ENCODE peak calls at places on chromosomes 6 and 20, in nine cellular contexts. E is adipocyte; A is stimulated activated CD4-positive, alpha-beta T cell treated with anti-CD3 and anti-CD28 coated beads, Interleukin-4, amount 100 ng/mL, for 24 hours; O is activated naive CD4-positive, alpha-beta T cell; X is ACHN; G is HFFc6; L is naive B cell; B is left colon; M is NCI-H748 treated with DMSO at 0.1 percent for 48 hours. U is an unnamed sample.
A peak's percentile ranks its signal among the peaks of the same experiment; 100 is the strongest.

GRCh38 chr20:17697171-17697570 is 2.6 kb upstream of the BANF2 start:
- DNase-seq in E (no peak), A (no peak), O (no peak), X (no peak), G (no peak), L (no peak), B (no peak), M (no peak), U (no peak)

GRCh38 chr6:158608221-158608620 is 36.3 kb downstream of the DYNLT1 start:
- DNase-seq in E (no peak), A (no peak), O (no peak), X (no peak), G (no peak), L (no peak), B (no peak), M (no peak), U (no peak)

GRCh38 chr6:2900221-2900807 is 2.8 kb downstream of the SERPINB9 start:
- DNase-seq in E (no peak), A (no peak), O (no peak), X (no peak), G (no peak), L (no peak), B (no peak), M (no peak), U (no peak)

GRCh38 chr6:121867095-121867494 is 431.6 kb downstream of the GJA1 start:
- DNase-seq in E (no peak), A (no peak), O (no peak), X (no peak), G (peak; percentile 24), L (no peak), B (no peak), M (no peak), U (no peak)

GRCh38 chr20:54848262-54848661 is 372.9 kb downstream of the DOK5 start:
- DNase-seq in E (no peak), A (no peak), O (no peak), X (no peak), G (no peak), L (no peak), B (no peak), M (no peak), U (no peak)

GRCh38 chr6:7260291-7261029 is 52.5 kb downstream of the SSR1 start:
- DNase-seq in E (no peak), A (no peak), O (no peak), X (no peak), G (no peak), L (no peak), B (no peak), M (no peak), U (no peak)

GRCh38 chr6:29653452-29654038 is 3.3 kb upstream of the MOG start:
- DNase-seq in E (peak; percentile 90), A (peak; percentile 53), O (no peak), X (peak; percentile 57), G (peak; percentile 57), L (peak; percentile 59), B (no peak), M (peak; percentile 92), U (peak; percentile 65)

GRCh38 chr20:49552007-49552406 is 15.9 kb downstream of the PTGIS start:
- DNase-seq in E (peak; percentile 54), A (no peak), O (no peak), X (no peak), G (no peak), L (no peak), B (no peak), M (no peak), U (no peak)

GRCh38 chr6:35493307-35493983 is 3.4 kb downstream of the TEAD3 start:
- DNase-seq in E (no peak), A (no peak), O (no peak), X (no peak), G (no peak), L (no peak), B (no peak), M (no peak), U (no peak)

GRCh38 chr20:42430525-42431046 is 759.1 kb downstream of the PTPRT start:
- DNase-seq in E (no peak), A (no peak), O (no peak), X (no peak), G (no peak), L (no peak), B (no peak), M (no peak), U (no peak)

GRCh38 chr20:4998160-4998651 is 3.1 kb downstream of the SLC23A2 start:
- DNase-seq in E (no peak), A (no peak), O (no peak), X (no peak), G (no peak), L (no peak), B (no peak), M (no peak), U (no peak)